ENCODE peak calls at places on chromosomes 12 and 14, in five cellular contexts. One of them, this sample, is unnamed.

GRCh38 chr14:57897148-57897547 is 31.3 kb upstream of the SLC35F4 start:
- DNase-seq in small intestine: no peak
- DNase-seq in fibroblast of pulmonary artery: no peak
- DNase-seq in fibroblast of mammary gland: no peak
- DNase-seq in HCT116: no peak
- DNase-seq in this sample: no peak

GRCh38 chr12:4909397-4909733 is 340 bp upstream of the KCNA1 start:
- DNase-seq in small intestine: no peak
- DNase-seq in fibroblast of pulmonary artery: no peak
- DNase-seq in fibroblast of mammary gland: no peak
- DNase-seq in HCT116: no peak
- DNase-seq in this sample: no peak

GRCh38 chr12:124448241-124448954 is 119.0 kb downstream of the NCOR2 start:
- DNase-seq in small intestine: no peak
- DNase-seq in fibroblast of pulmonary artery: no peak
- DNase-seq in fibroblast of mammary gland: no peak
- DNase-seq in HCT116: no peak
- DNase-seq in this sample: no peak

GRCh38 chr12:7265251-7265650 is 38.6 kb upstream of the ACSM4 start:
- DNase-seq in small intestine: peak
- DNase-seq in fibroblast of pulmonary artery: no peak
- DNase-seq in fibroblast of mammary gland: no peak
- DNase-seq in HCT116: no peak
- DNase-seq in this sample: no peak

GRCh38 chr12:51218607-51219161 is 822 bp upstream of the POU6F1 start:
- DNase-seq in small intestine: peak
- DNase-seq in fibroblast of pulmonary artery: no peak
- DNase-seq in fibroblast of mammary gland: no peak
- DNase-seq in HCT116: no peak
- DNase-seq in this sample: no peak

GRCh38 chr14:50714452-50715073 is 46.5 kb upstream of the SAV1 start:
- DNase-seq in small intestine: peak
- DNase-seq in fibroblast of pulmonary artery: peak
- DNase-seq in fibroblast of mammary gland: peak
- DNase-seq in HCT116: peak
- DNase-seq in this sample: no peak

GRCh38 chr12:41019461-41019860 is 168.7 kb upstream of the PDZRN4 start:
- DNase-seq in small intestine: no peak
- DNase-seq in fibroblast of pulmonary artery: no peak
- DNase-seq in fibroblast of mammary gland: no peak
- DNase-seq in HCT116: no peak
- DNase-seq in this sample: no peak

GRCh38 chr14:90053044-90053443 is 8.8 kb upstream of the KCNK13 start:
- DNase-seq in small intestine: no peak
- DNase-seq in fibroblast of pulmonary artery: no peak
- DNase-seq in fibroblast of mammary gland: no peak
- DNase-seq in HCT116: no peak
- DNase-seq in this sample: no peak

GRCh38 chr12:47754881-47755280 is 3.8 kb downstream of the RAPGEF3 start:
- DNase-seq in small intestine: peak
- DNase-seq in fibroblast of pulmonary artery: no peak
- DNase-seq in fibroblast of mammary gland: no peak
- DNase-seq in HCT116: no peak
- DNase-seq in this sample: no peak

GRCh38 chr12:50283924-50284236 is 560 bp upstream of the LIMA1 start:
- DNase-seq in small intestine: no peak
- DNase-seq in fibroblast of pulmonary artery: peak
- DNase-seq in fibroblast of mammary gland: peak
- DNase-seq in HCT116: no peak
- DNase-seq in this sample: no peak

GRCh38 chr12:40225984-40226602 is 1.3 kb downstream of the LRRK2 start:
- DNase-seq in small intestine: peak
- DNase-seq in fibroblast of pulmonary artery: no peak
- DNase-seq in fibroblast of mammary gland: no peak
- DNase-seq in HCT116: no peak
- DNase-seq in this sample: no peak

GRCh38 chr12:123237646-123238329 is 4.6 kb downstream of the MTRFR start:
- DNase-seq in small intestine: peak
- DNase-seq in fibroblast of pulmonary artery: peak
- DNase-seq in fibroblast of mammary gland: peak
- DNase-seq in HCT116: peak
- DNase-seq in this sample: peak

GRCh38 chr14:75448209-75448608 is 20.4 kb downstream of the JDP2 start:
- DNase-seq in small intestine: no peak
- DNase-seq in fibroblast of pulmonary artery: no peak
- DNase-seq in fibroblast of mammary gland: peak
- DNase-seq in HCT116: no peak
- DNase-seq in this sample: no peak

GRCh38 chr14:74946659-74947281 is 8.6 kb downstream of the PGF start:
- DNase-seq in small intestine: no peak
- DNase-seq in fibroblast of pulmonary artery: no peak
- DNase-seq in fibroblast of mammary gland: no peak
- DNase-seq in HCT116: no peak
- DNase-seq in this sample: no peak

GRCh38 chr14:77185093-77185465 is 3.5 kb downstream of the TMEM63C start:
- DNase-seq in small intestine: no peak
- DNase-seq in fibroblast of pulmonary artery: no peak
- DNase-seq in fibroblast of mammary gland: no peak
- DNase-seq in HCT116: no peak
- DNase-seq in this sample: no peak

GRCh38 chr12:132861558-132861957 is 25.8 kb downstream of the CHFR start:
- DNase-seq in small intestine: no peak
- DNase-seq in fibroblast of pulmonary artery: no peak
- DNase-seq in fibroblast of mammary gland: no peak
- DNase-seq in HCT116: no peak
- DNase-seq in this sample: no peak

GRCh38 chr14:35539969-35540368 is 6.0 kb downstream of the INSM2 start:
- DNase-seq in small intestine: no peak
- DNase-seq in fibroblast of pulmonary artery: no peak
- DNase-seq in fibroblast of mammary gland: no peak
- DNase-seq in HCT116: no peak
- DNase-seq in this sample: no peak

GRCh38 chr14:78403278-78403815 is 233.2 kb downstream of the NRXN3 start:
- DNase-seq in small intestine: no peak
- DNase-seq in fibroblast of pulmonary artery: peak
- DNase-seq in fibroblast of mammary gland: peak
- DNase-seq in HCT116: no peak
- DNase-seq in this sample: no peak

GRCh38 chr12:77878901-77879300 is 48.2 kb downstream of the NAV3 start:
- DNase-seq in small intestine: no peak
- DNase-seq in fibroblast of pulmonary artery: no peak
- DNase-seq in fibroblast of mammary gland: no peak
- DNase-seq in HCT116: no peak
- DNase-seq in this sample: no peak

GRCh38 chr12:107411792-107412535 is 273.6 kb upstream of the PWP1 start:
- DNase-seq in small intestine: no peak
- DNase-seq in fibroblast of pulmonary artery: peak
- DNase-seq in fibroblast of mammary gland: peak
- DNase-seq in HCT116: no peak
- DNase-seq in this sample: no peak

GRCh38 chr14:23041729-23042128 is 283 bp upstream of the PSMB11 start:
- DNase-seq in small intestine: no peak
- DNase-seq in fibroblast of pulmonary artery: no peak
- DNase-seq in fibroblast of mammary gland: peak
- DNase-seq in HCT116: no peak
- DNase-seq in this sample: no peak

GRCh38 chr12:56010112-56010570 is 10.7 kb upstream of the IKZF4 start:
- DNase-seq in small intestine: peak
- DNase-seq in fibroblast of pulmonary artery: no peak
- DNase-seq in fibroblast of mammary gland: no peak
- DNase-seq in HCT116: no peak
- DNase-seq in this sample: no peak

GRCh38 chr12:15522574-15523187 is 200.4 kb downstream of the PTPRO start:
- DNase-seq in small intestine: peak
- DNase-seq in fibroblast of pulmonary artery: peak
- DNase-seq in fibroblast of mammary gland: peak
- DNase-seq in HCT116: peak
- DNase-seq in this sample: no peak

GRCh38 chr12:102050660-102051430 is 10.9 kb downstream of the WASHC3 start:
- DNase-seq in small intestine: no peak
- DNase-seq in fibroblast of pulmonary artery: no peak
- DNase-seq in fibroblast of mammary gland: no peak
- DNase-seq in HCT116: no peak
- DNase-seq in this sample: no peak

GRCh38 chr12:4261655-4262054 is 11.9 kb upstream of the CCND2 start:
- DNase-seq in small intestine: no peak
- DNase-seq in fibroblast of pulmonary artery: no peak
- DNase-seq in fibroblast of mammary gland: no peak
- DNase-seq in HCT116: no peak
- DNase-seq in this sample: no peak

GRCh38 chr12:105992849-105993740 is 145.7 kb downstream of the NUAK1 start:
- DNase-seq in small intestine: no peak
- DNase-seq in fibroblast of pulmonary artery: peak
- DNase-seq in fibroblast of mammary gland: no peak
- DNase-seq in HCT116: no peak
- DNase-seq in this sample: no peak

GRCh38 chr12:2794736-2795289 is at the start of gene FKBP4:
- DNase-seq in small intestine: peak
- DNase-seq in fibroblast of pulmonary artery: peak
- DNase-seq in fibroblast of mammary gland: peak
- DNase-seq in HCT116: peak
- DNase-seq in this sample: peak

GRCh38 chr12:69732088-69732487 is 6.6 kb upstream of the RAB3IP start:
- DNase-seq in small intestine: no peak
- DNase-seq in fibroblast of pulmonary artery: peak
- DNase-seq in fibroblast of mammary gland: peak
- DNase-seq in HCT116: no peak
- DNase-seq in this sample: no peak

GRCh38 chr14:61699092-61699491 is 3.8 kb downstream of the HIF1A start:
- DNase-seq in small intestine: no peak
- DNase-seq in fibroblast of pulmonary artery: peak
- DNase-seq in fibroblast of mammary gland: no peak
- DNase-seq in HCT116: no peak
- DNase-seq in this sample: no peak
- H3K4me3 ChIP-seq in small intestine: no peak
- H3K4me3 ChIP-seq in fibroblast of pulmonary artery: peak
- H3K4me3 ChIP-seq in fibroblast of mammary gland: peak
- H3K4me3 ChIP-seq in HCT116: no peak
- H3K4me3 ChIP-seq in this sample: peak

DNA sequence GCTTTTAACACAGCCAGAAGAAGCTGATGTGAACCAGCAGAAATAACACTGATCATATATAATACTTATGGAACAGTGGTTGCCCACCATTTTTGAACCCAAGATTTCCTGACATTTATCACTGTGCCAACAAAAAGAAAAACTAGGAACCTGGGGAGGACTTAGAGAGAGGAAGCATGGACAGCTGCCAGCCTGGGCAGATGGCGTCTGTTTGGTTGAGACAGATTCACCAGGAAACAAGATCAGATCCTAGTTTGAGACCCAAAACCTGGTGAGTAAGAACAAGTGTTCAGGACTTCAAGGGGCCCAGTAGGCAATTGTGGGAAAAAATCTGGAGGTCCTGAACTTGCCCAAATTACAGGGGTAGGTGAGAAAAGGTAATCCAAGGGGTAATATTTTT is 95.3 kb downstream of the BICD1 start:
- DNase-seq in small intestine: no peak
- DNase-seq in fibroblast of pulmonary artery: no peak
- DNase-seq in fibroblast of mammary gland: no peak
- DNase-seq in HCT116: no peak
- DNase-seq in this sample: peak
- H3K4me3 ChIP-seq in small intestine: no peak
- H3K4me3 ChIP-seq in fibroblast of pulmonary artery: no peak
- H3K4me3 ChIP-seq in fibroblast of mammary gland: no peak
- H3K4me3 ChIP-seq in HCT116: no peak
- H3K4me3 ChIP-seq in this sample: no peak

GRCh38 chr12:20527396-20528154 is 159.2 kb downstream of the PDE3A start:
- DNase-seq in small intestine: no peak
- DNase-seq in fibroblast of pulmonary artery: peak
- DNase-seq in fibroblast of mammary gland: peak
- DNase-seq in HCT116: no peak
- DNase-seq in this sample: no peak
- H3K4me3 ChIP-seq in small intestine: no peak
- H3K4me3 ChIP-seq in fibroblast of pulmonary artery: no peak
- H3K4me3 ChIP-seq in fibroblast of mammary gland: no peak
- H3K4me3 ChIP-seq in HCT116: no peak
- H3K4me3 ChIP-seq in this sample: no peak

GRCh38 chr12:34334953-34335743 is 312.9 kb downstream of the ALG10 start:
- DNase-seq in small intestine: no peak
- DNase-seq in fibroblast of pulmonary artery: no peak
- DNase-seq in fibroblast of mammary gland: no peak
- DNase-seq in HCT116: no peak
- DNase-seq in this sample: no peak

GRCh38 chr12:34338751-34339150 is 316.5 kb downstream of the ALG10 start:
- DNase-seq in small intestine: no peak
- DNase-seq in fibroblast of pulmonary artery: no peak
- DNase-seq in fibroblast of mammary gland: no peak
- DNase-seq in HCT116: no peak
- DNase-seq in this sample: no peak

GRCh38 chr12:34334538-34334937 is 312.2 kb downstream of the ALG10 start:
- DNase-seq in small intestine: no peak
- DNase-seq in fibroblast of pulmonary artery: no peak
- DNase-seq in fibroblast of mammary gland: no peak
- DNase-seq in HCT116: no peak
- DNase-seq in this sample: no peak

GRCh38 chr12:34335819-34336262 is 313.5 kb downstream of the ALG10 start:
- DNase-seq in small intestine: no peak
- DNase-seq in fibroblast of pulmonary artery: no peak
- DNase-seq in fibroblast of mammary gland: no peak
- DNase-seq in HCT116: no peak
- DNase-seq in this sample: no peak

GRCh38 chr12:34336619-34337465 is 314.5 kb downstream of the ALG10 start:
- DNase-seq in small intestine: no peak
- DNase-seq in fibroblast of pulmonary artery: no peak
- DNase-seq in fibroblast of mammary gland: no peak
- DNase-seq in HCT116: no peak
- DNase-seq in this sample: no peak
- H3K4me3 ChIP-seq in small intestine: no peak
- H3K4me3 ChIP-seq in fibroblast of pulmonary artery: no peak
- H3K4me3 ChIP-seq in fibroblast of mammary gland: no peak
- H3K4me3 ChIP-seq in HCT116: no peak
- H3K4me3 ChIP-seq in this sample: no peak

GRCh38 chr12:111100003-111100402 is 179.6 kb upstream of the MYL2 start:
- DNase-seq in small intestine: no peak
- DNase-seq in fibroblast of pulmonary artery: no peak
- DNase-seq in fibroblast of mammary gland: no peak
- DNase-seq in HCT116: no peak
- DNase-seq in this sample: no peak
- H3K4me3 ChIP-seq in small intestine: no peak
- H3K4me3 ChIP-seq in fibroblast of pulmonary artery: no peak
- H3K4me3 ChIP-seq in fibroblast of mammary gland: no peak
- H3K4me3 ChIP-seq in HCT116: no peak
- H3K4me3 ChIP-seq in this sample: no peak

DNA sequence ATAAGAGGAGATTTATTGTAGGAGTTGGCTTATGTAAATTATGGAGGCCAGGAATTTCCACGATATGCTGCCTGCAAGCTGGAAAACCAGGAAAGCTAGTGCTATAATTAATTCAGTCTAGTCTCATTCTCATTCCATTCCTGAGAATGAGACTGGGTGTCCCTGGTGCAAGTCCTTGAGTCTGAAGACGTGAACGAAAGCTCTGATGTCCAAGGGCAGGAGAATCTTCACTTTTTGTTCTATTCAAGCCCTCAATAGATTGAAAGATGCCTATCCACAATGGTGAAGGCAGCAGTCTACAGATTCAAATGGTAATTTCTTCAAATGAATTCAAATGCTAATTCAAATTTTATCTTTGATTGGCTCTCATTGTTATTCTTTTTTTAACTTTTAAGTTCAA is 851.1 kb upstream of the MGAT4C start:
- DNase-seq in small intestine: no peak
- DNase-seq in fibroblast of pulmonary artery: no peak
- DNase-seq in fibroblast of mammary gland: no peak
- DNase-seq in HCT116: no peak
- DNase-seq in this sample: no peak
- H3K4me3 ChIP-seq in small intestine: no peak
- H3K4me3 ChIP-seq in fibroblast of pulmonary artery: no peak
- H3K4me3 ChIP-seq in fibroblast of mammary gland: no peak
- H3K4me3 ChIP-seq in HCT116: no peak
- H3K4me3 ChIP-seq in this sample: no peak

This sample was measured in left ventricle myocardium inferior.